ENCODE peak calls at places on chromosome 5, in six cellular contexts. A is ACHN; Q is activated naive CD4-positive, alpha-beta T cell; F is skeletal muscle cell; R is left ventricle myocardium superior; H is LNCaP clone FGC. L is an unnamed sample.

GRCh38 chr5:94043311-94043710 is 301.9 kb upstream of the POU5F2 start:
- DNase-seq in Q (no peak), R (no peak), F (no peak), H (no peak), A (no peak), L (no peak)

GRCh38 chr5:176774216-176775171 is 35.9 kb upstream of the UNC5A start:
- DNase-seq in F (no peak), H (no peak), R (no peak), A (no peak), Q (no peak), L (no peak)

GRCh38 chr5:178213748-178214151 is 9.4 kb downstream of the HNRNPAB start:
- DNase-seq in H (no peak), A (no peak), R (no peak), Q (no peak), F (no peak), L (no peak)

GRCh38 chr5:84249918-84250635 is 134.6 kb downstream of the EDIL3 start:
- DNase-seq in R (no peak), F (peak; percentile 65), Q (no peak), H (no peak), A (peak; percentile 84), L (no peak)

GRCh38 chr5:171450423-171451246 is 31.2 kb downstream of the FGF18 start:
- DNase-seq in R (peak; percentile 72), F (peak; percentile 38), A (peak; percentile 56), H (no peak), Q (no peak), L (no peak)

GRCh38 chr5:9467199-9468069 is 78.4 kb downstream of the SEMA5A start:
- DNase-seq in A (no peak), F (no peak), R (no peak), H (no peak), Q (no peak), L (no peak)

GRCh38 chr5:86320266-86320665 is 297.5 kb upstream of the COX7C start:
- DNase-seq in H (no peak), F (no peak), Q (no peak), A (peak; percentile 74), R (no peak), L (no peak)

GRCh38 chr5:1137567-1138444 is 25.9 kb upstream of the SLC12A7 start:
- DNase-seq in R (no peak), F (no peak), H (no peak), Q (no peak), A (no peak), L (no peak)

GRCh38 chr5:133665571-133665970 is 53.2 kb upstream of the FSTL4 start:
- DNase-seq in H (no peak), R (no peak), Q (no peak), A (no peak), F (no peak), L (no peak)

GRCh38 chr5:126124706-126125345 is 298.4 kb upstream of the GRAMD2B start:
- DNase-seq in R (no peak), Q (no peak), A (peak; percentile 18), F (peak; percentile 60), H (no peak), L (no peak)

GRCh38 chr5:19977069-19977468 is 10.9 kb downstream of the CDH18 start:
- DNase-seq in Q (no peak), R (no peak), F (no peak), H (no peak), A (no peak), L (no peak)

GRCh38 chr5:159855476-159856157 is 60.7 kb upstream of the ADRA1B start:
- DNase-seq in Q (no peak), A (no peak), R (peak; percentile 65), F (no peak), H (no peak), L (no peak)

GRCh38 chr5:154487541-154487940 is 9.5 kb upstream of the HAND1 start:
- DNase-seq in A (no peak), H (no peak), F (no peak), Q (no peak), R (no peak), L (peak; percentile 63)

GRCh38 chr5:56656816-56657740 is 158.3 kb upstream of the MAP3K1 start:
- DNase-seq in R (no peak), H (no peak), F (no peak), Q (no peak), A (no peak), L (no peak)

GRCh38 chr5:179902763-179903158 is 4.9 kb downstream of the TBC1D9B start:
- DNase-seq in F (no peak), A (no peak), H (no peak), R (no peak), Q (no peak), L (no peak)

GRCh38 chr5:56311306-56311904 is 78.3 kb upstream of the ANKRD55 start:
- DNase-seq in R (no peak), Q (no peak), A (no peak), F (no peak), H (no peak), L (no peak)

GRCh38 chr5:173524136-173524535 is 92.3 kb downstream of the BOD1 start:
- DNase-seq in Q (no peak), F (no peak), R (no peak), H (no peak), A (no peak), L (no peak)

GRCh38 chr5:36733183-36733582 is 126.8 kb downstream of the SLC1A3 start:
- DNase-seq in A (no peak), Q (no peak), R (no peak), F (no peak), H (no peak), L (no peak)

GRCh38 chr5:177469061-177469628 is 4.3 kb downstream of the DBN1 start:
- DNase-seq in H (no peak), Q (no peak), R (peak; percentile 79), F (no peak), A (no peak), L (no peak)

GRCh38 chr5:32193591-32193990 is 19.5 kb upstream of the GOLPH3 start:
- DNase-seq in R (peak; percentile 87), Q (no peak), A (no peak), F (peak; percentile 89), H (peak; percentile 97), L (no peak)

GRCh38 chr5:139561655-139562451 is 714 bp downstream of the UBE2D2 start:
- DNase-seq in R (no peak), Q (no peak), A (peak; percentile 42), H (no peak), F (no peak), L (peak; percentile 76)

GRCh38 chr5:2257326-2258244 is 374.9 kb upstream of the IRX4 start:
- DNase-seq in A (no peak), F (no peak), Q (no peak), R (no peak), H (no peak), L (no peak)

GRCh38 chr5:35436441-35437057 is 181.1 kb upstream of the SPEF2 start:
- DNase-seq in H (no peak), A (peak; percentile 42), Q (no peak), F (no peak), R (no peak), L (peak; percentile 5)

GRCh38 chr5:171845857-171846785 is 60.5 kb downstream of the SMIM23 start:
- DNase-seq in A (no peak), H (no peak), R (peak; percentile 78), F (no peak), Q (no peak), L (no peak)

GRCh38 chr5:90586469-90586868 is 27.9 kb downstream of the ADGRV1 start:
- DNase-seq in F (no peak), H (no peak), Q (no peak), R (no peak), A (no peak), L (no peak)

GRCh38 chr5:170266570-170267379 is 30.8 kb downstream of the LCP2 start:
- DNase-seq in H (no peak), F (no peak), R (no peak), Q (peak; percentile 36), A (no peak), L (no peak)

GRCh38 chr5:138336952-138337684 is 948 bp upstream of the FAM53C start:
- DNase-seq in R (no peak), A (peak; percentile 82), Q (peak; percentile 74), F (peak; percentile 43), H (peak; percentile 44), L (no peak)

GRCh38 chr5:79133657-79134451 is 22.2 kb downstream of the BHMT start:
- DNase-seq in Q (peak; percentile 44), R (peak; percentile 61), H (peak; percentile 28), A (peak; percentile 76), F (peak; percentile 55), L (no peak)

GRCh38 chr5:115284021-115284420 is 12.4 kb downstream of the CCDC112 start:
- DNase-seq in A (no peak), H (no peak), Q (no peak), F (no peak), R (no peak), L (no peak)

GRCh38 chr5:6066026-6066425 is 312.3 kb downstream of the MED10 start:
- DNase-seq in R (no peak), A (no peak), Q (no peak), F (no peak), H (no peak), L (no peak)

GRCh38 chr5:62649476-62650113 is 71.0 kb downstream of the LRRC70 start:
- DNase-seq in H (no peak), F (no peak), A (no peak), Q (no peak), R (no peak), L (no peak)

GRCh38 chr5:132763369-132764036 is 13.5 kb downstream of the SEPTIN8 start:
- DNase-seq in R (no peak), F (no peak), A (no peak), Q (no peak), H (no peak), L (no peak)

GRCh38 chr5:107646418-107646817 is 24.3 kb downstream of the EFNA5 start:
- DNase-seq in Q (no peak), R (no peak), A (no peak), H (no peak), F (no peak), L (no peak)

GRCh38 chr5:171713152-171713551 is 72.5 kb upstream of the SMIM23 start:
- DNase-seq in Q (no peak), F (no peak), A (no peak), R (no peak), H (no peak), L (no peak)

GRCh38 chr5:180647465-180647864 is 1.9 kb downstream of the FLT4 start:
- DNase-seq in F (no peak), Q (no peak), H (no peak), R (peak; percentile 12), A (no peak), L (no peak)

GRCh38 chr5:74543162-74543995 is 97.1 kb downstream of the ENC1 start:
- DNase-seq in F (peak; percentile 74), A (peak; percentile 95), Q (no peak), H (no peak), R (no peak), L (no peak)

GRCh38 chr5:117803533-117803932 is 1184.8 kb downstream of the DTWD2 start:
- DNase-seq in H (no peak), F (no peak), A (no peak), Q (no peak), R (no peak), L (no peak)

GRCh38 chr5:80181618-80182211 is 74.1 kb downstream of the SERINC5 start:
- DNase-seq in H (peak; percentile 100), Q (peak; percentile 11), F (no peak), R (peak; percentile 36), A (no peak), L (no peak)

L was measured in GM06990.